ENCODE peak calls at places on chromosomes 2 and 18, in five cellular contexts. One of them, this sample, is unnamed. For H3K4me1, the result is how much of the 10 kb centered on the place peaks cover.

GRCh38 chr2:88218971-88219370 is 48.8 kb downstream of the THNSL2 start:
- DNase-seq in CD4-positive, CD25-positive, alpha-beta regulatory T cell: no peak
- DNase-seq in psoas muscle: no peak
- DNase-seq in CD8-positive, alpha-beta memory T cell: no peak
- DNase-seq in stomach: no peak
- DNase-seq in this sample: no peak

GRCh38 chr2:28342081-28342967 is 50.3 kb upstream of the FOSL2 start:
- DNase-seq in CD4-positive, CD25-positive, alpha-beta regulatory T cell: no peak
- DNase-seq in psoas muscle: peak
- DNase-seq in CD8-positive, alpha-beta memory T cell: no peak
- DNase-seq in stomach: peak
- DNase-seq in this sample: peak

GRCh38 chr2:234629596-234629995 is 132.7 kb upstream of the ARL4C start:
- DNase-seq in CD4-positive, CD25-positive, alpha-beta regulatory T cell: no peak
- DNase-seq in psoas muscle: no peak
- DNase-seq in CD8-positive, alpha-beta memory T cell: no peak
- DNase-seq in stomach: no peak
- DNase-seq in this sample: no peak

GRCh38 chr2:164954186-164954585 is 1.1 kb downstream of the SLC38A11 start:
- DNase-seq in CD4-positive, CD25-positive, alpha-beta regulatory T cell: no peak
- DNase-seq in psoas muscle: no peak
- DNase-seq in CD8-positive, alpha-beta memory T cell: no peak
- DNase-seq in stomach: no peak
- DNase-seq in this sample: no peak

GRCh38 chr18:12305930-12306629 is 2.0 kb upstream of the TUBB6 start:
- DNase-seq in CD4-positive, CD25-positive, alpha-beta regulatory T cell: no peak
- DNase-seq in psoas muscle: no peak
- DNase-seq in CD8-positive, alpha-beta memory T cell: no peak
- DNase-seq in stomach: no peak
- DNase-seq in this sample: no peak

GRCh38 chr2:231711677-231712461 is 3.5 kb downstream of the PTMA start:
- DNase-seq in CD4-positive, CD25-positive, alpha-beta regulatory T cell: peak
- DNase-seq in psoas muscle: peak
- DNase-seq in CD8-positive, alpha-beta memory T cell: peak
- DNase-seq in stomach: no peak
- DNase-seq in this sample: no peak

GRCh38 chr2:102238039-102238756 is 51.4 kb downstream of the IL1RL2 start:
- DNase-seq in CD4-positive, CD25-positive, alpha-beta regulatory T cell: no peak
- DNase-seq in psoas muscle: no peak
- DNase-seq in CD8-positive, alpha-beta memory T cell: no peak
- DNase-seq in stomach: no peak
- DNase-seq in this sample: no peak

GRCh38 chr2:129769402-129769991 is 210.0 kb upstream of the RAB6C start:
- DNase-seq in CD4-positive, CD25-positive, alpha-beta regulatory T cell: no peak
- DNase-seq in psoas muscle: no peak
- DNase-seq in CD8-positive, alpha-beta memory T cell: no peak
- DNase-seq in stomach: no peak
- DNase-seq in this sample: no peak

GRCh38 chr2:219851801-219852481 is 224.5 kb downstream of the SLC4A3 start:
- DNase-seq in CD4-positive, CD25-positive, alpha-beta regulatory T cell: no peak
- DNase-seq in psoas muscle: no peak
- DNase-seq in CD8-positive, alpha-beta memory T cell: no peak
- DNase-seq in stomach: no peak
- DNase-seq in this sample: no peak

GRCh38 chr2:238136820-238137537 is 1.5 kb upstream of the KLHL30 start:
- DNase-seq in CD4-positive, CD25-positive, alpha-beta regulatory T cell: no peak
- DNase-seq in psoas muscle: peak
- DNase-seq in CD8-positive, alpha-beta memory T cell: no peak
- DNase-seq in stomach: no peak
- DNase-seq in this sample: peak

GRCh38 chr2:17306706-17307105 is 211.5 kb downstream of the RAD51AP2 start:
- DNase-seq in CD4-positive, CD25-positive, alpha-beta regulatory T cell: no peak
- DNase-seq in psoas muscle: no peak
- DNase-seq in CD8-positive, alpha-beta memory T cell: no peak
- DNase-seq in stomach: no peak
- DNase-seq in this sample: no peak

GRCh38 chr2:43178602-43179542 is 47.5 kb downstream of the ZFP36L2 start:
- DNase-seq in CD4-positive, CD25-positive, alpha-beta regulatory T cell: no peak
- DNase-seq in psoas muscle: peak
- DNase-seq in CD8-positive, alpha-beta memory T cell: no peak
- DNase-seq in stomach: peak
- DNase-seq in this sample: peak

GRCh38 chr2:152507941-152508340 is 173.0 kb downstream of the FMNL2 start:
- DNase-seq in CD4-positive, CD25-positive, alpha-beta regulatory T cell: no peak
- DNase-seq in psoas muscle: no peak
- DNase-seq in CD8-positive, alpha-beta memory T cell: no peak
- DNase-seq in stomach: no peak
- DNase-seq in this sample: no peak

GRCh38 chr2:152508446-152508845 is 173.5 kb downstream of the FMNL2 start:
- DNase-seq in CD4-positive, CD25-positive, alpha-beta regulatory T cell: no peak
- DNase-seq in psoas muscle: no peak
- DNase-seq in CD8-positive, alpha-beta memory T cell: no peak
- DNase-seq in stomach: no peak
- DNase-seq in this sample: no peak

GRCh38 chr2:152506843-152507242 is 171.9 kb downstream of the FMNL2 start:
- DNase-seq in CD4-positive, CD25-positive, alpha-beta regulatory T cell: no peak
- DNase-seq in psoas muscle: no peak
- DNase-seq in CD8-positive, alpha-beta memory T cell: no peak
- DNase-seq in stomach: no peak
- DNase-seq in this sample: no peak

GRCh38 chr2:152504618-152505017 is 169.6 kb downstream of the FMNL2 start:
- DNase-seq in CD4-positive, CD25-positive, alpha-beta regulatory T cell: no peak
- DNase-seq in psoas muscle: no peak
- DNase-seq in CD8-positive, alpha-beta memory T cell: no peak
- DNase-seq in stomach: no peak
- DNase-seq in this sample: no peak

DNA sequence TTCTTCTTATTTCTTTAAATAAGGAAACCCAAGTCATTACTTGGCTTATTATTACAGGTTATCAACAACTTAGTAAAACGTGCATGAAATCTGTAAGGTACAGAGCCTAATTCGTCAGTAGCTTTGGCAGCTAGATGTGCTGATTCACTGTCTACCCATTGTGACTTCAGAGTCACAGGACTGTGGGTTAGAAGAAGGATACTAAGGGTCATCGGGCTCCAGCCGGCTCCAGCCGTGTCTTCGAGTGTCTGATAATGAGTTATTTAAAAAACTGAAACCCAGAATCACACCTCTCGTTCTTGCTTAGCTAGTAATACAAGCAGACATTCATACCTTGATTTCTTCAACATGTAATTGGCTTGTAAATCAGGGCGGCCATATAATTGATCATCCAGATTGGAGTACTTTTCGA is 170.5 kb downstream of the FMNL2 start:
- DNase-seq in CD4-positive, CD25-positive, alpha-beta regulatory T cell: no peak
- DNase-seq in psoas muscle: peak
- DNase-seq in CD8-positive, alpha-beta memory T cell: no peak
- DNase-seq in stomach: no peak
- DNase-seq in this sample: peak
- H3K4me3 ChIP-seq in CD4-positive, CD25-positive, alpha-beta regulatory T cell: no peak
- H3K4me3 ChIP-seq in psoas muscle: peak
- H3K4me3 ChIP-seq in CD8-positive, alpha-beta memory T cell: no peak
- H3K4me3 ChIP-seq in stomach: no peak
- H3K4me3 ChIP-seq in this sample: no peak

GRCh38 chr18:30743033-30743432 is 299.5 kb downstream of the DSC3 start:
- DNase-seq in CD4-positive, CD25-positive, alpha-beta regulatory T cell: no peak
- DNase-seq in psoas muscle: no peak
- DNase-seq in CD8-positive, alpha-beta memory T cell: no peak
- DNase-seq in stomach: no peak
- DNase-seq in this sample: no peak
- H3K4me1 ChIP-seq in CD4-positive, CD25-positive, alpha-beta regulatory T cell: under half
- H3K4me1 ChIP-seq in psoas muscle: under half
- H3K4me1 ChIP-seq in CD8-positive, alpha-beta memory T cell: under half
- H3K4me1 ChIP-seq in stomach: under half
- H3K4me1 ChIP-seq in this sample: under half

GRCh38 chr2:201909348-201909747 is 103.0 kb downstream of the CDK15 start:
- DNase-seq in CD4-positive, CD25-positive, alpha-beta regulatory T cell: no peak
- DNase-seq in psoas muscle: no peak
- DNase-seq in CD8-positive, alpha-beta memory T cell: no peak
- DNase-seq in stomach: no peak
- DNase-seq in this sample: no peak
- H3K4me3 ChIP-seq in CD4-positive, CD25-positive, alpha-beta regulatory T cell: no peak
- H3K4me3 ChIP-seq in psoas muscle: no peak
- H3K4me3 ChIP-seq in CD8-positive, alpha-beta memory T cell: no peak
- H3K4me3 ChIP-seq in stomach: no peak
- H3K4me3 ChIP-seq in this sample: no peak

DNA sequence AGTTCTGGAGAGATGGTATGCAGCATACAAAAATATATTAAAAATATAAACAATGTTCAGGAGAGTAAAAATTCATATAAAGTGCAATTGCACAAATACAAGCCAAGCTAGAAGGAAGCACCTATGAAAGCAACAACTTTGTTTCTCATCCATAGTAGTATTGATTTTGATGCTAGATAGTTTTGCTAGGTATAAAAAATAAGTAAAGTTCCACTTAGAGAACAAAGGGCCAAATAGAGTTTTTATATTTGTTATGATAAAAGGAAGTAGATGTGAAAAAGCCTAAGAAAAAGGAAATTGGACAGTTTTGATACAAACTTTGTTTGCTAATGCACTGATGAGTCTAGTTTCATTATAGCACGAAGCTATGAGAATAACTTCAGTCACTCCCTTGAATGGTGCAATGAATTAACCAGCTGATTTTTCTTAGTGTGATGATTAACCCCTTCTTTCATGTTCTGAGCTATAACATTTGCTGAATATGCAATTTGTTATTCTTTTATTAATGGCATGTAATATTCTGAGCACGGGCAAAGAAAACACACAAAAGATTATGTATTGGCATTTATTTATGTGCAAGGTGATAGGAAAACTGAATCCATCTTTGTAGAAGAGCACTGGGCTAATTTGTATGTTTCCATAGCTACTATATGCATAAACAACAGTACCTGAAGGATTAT is 24.7 kb downstream of the SLC5A7 start:
- DNase-seq in CD4-positive, CD25-positive, alpha-beta regulatory T cell: no peak
- DNase-seq in psoas muscle: no peak
- DNase-seq in CD8-positive, alpha-beta memory T cell: no peak
- DNase-seq in stomach: no peak
- DNase-seq in this sample: no peak
- H3K4me1 ChIP-seq in CD4-positive, CD25-positive, alpha-beta regulatory T cell: under half
- H3K4me1 ChIP-seq in psoas muscle: under half
- H3K4me1 ChIP-seq in CD8-positive, alpha-beta memory T cell: under half
- H3K4me1 ChIP-seq in stomach: under half
- H3K4me1 ChIP-seq in this sample: under half

GRCh38 chr2:467543-467891 is 179.6 kb upstream of the ALKAL2 start:
- DNase-seq in CD4-positive, CD25-positive, alpha-beta regulatory T cell: no peak
- DNase-seq in psoas muscle: no peak
- DNase-seq in CD8-positive, alpha-beta memory T cell: no peak
- DNase-seq in stomach: no peak
- DNase-seq in this sample: no peak

GRCh38 chr2:467101-467500 is 179.2 kb upstream of the ALKAL2 start:
- DNase-seq in CD4-positive, CD25-positive, alpha-beta regulatory T cell: no peak
- DNase-seq in psoas muscle: no peak
- DNase-seq in CD8-positive, alpha-beta memory T cell: no peak
- DNase-seq in stomach: no peak
- DNase-seq in this sample: no peak

GRCh38 chr2:469521-469920 is 181.6 kb upstream of the ALKAL2 start:
- DNase-seq in CD4-positive, CD25-positive, alpha-beta regulatory T cell: no peak
- DNase-seq in psoas muscle: no peak
- DNase-seq in CD8-positive, alpha-beta memory T cell: no peak
- DNase-seq in stomach: no peak
- DNase-seq in this sample: no peak

GRCh38 chr2:467892-468630 is 180.2 kb upstream of the ALKAL2 start:
- DNase-seq in CD4-positive, CD25-positive, alpha-beta regulatory T cell: no peak
- DNase-seq in psoas muscle: no peak
- DNase-seq in CD8-positive, alpha-beta memory T cell: no peak
- DNase-seq in stomach: no peak
- DNase-seq in this sample: no peak

DNA sequence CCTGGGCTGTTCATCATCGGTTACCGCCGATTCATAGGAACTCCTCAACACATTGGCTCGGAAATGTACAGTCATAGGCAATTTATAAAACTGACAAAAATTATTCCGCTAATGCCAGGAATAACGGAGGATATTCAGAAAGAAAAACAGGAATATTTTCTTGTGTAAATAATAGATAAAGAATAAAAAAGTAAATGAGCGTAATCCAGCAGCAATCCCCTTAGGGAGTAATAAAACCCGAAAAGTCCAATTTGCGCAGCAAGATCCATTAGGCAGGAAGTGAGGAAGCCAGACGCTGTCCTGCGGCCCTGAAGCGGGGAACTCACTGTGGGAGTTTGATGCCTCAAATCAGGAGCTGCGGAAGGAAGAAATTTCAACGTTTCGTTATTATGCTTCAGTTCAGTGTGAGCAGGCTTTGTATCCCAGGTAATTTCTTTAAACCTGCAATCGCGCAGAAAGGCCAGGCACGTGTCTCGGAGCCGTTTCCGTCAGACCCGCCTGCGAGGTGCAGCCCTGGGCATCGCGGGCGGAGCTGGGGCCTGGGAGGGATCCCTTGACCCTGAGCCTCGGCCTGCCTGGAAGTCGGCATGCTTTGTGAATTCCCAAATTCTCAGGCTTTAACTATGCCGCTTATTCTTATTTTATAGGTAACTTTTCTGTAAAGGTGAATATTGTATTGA is 180.9 kb upstream of the ALKAL2 start:
- DNase-seq in CD4-positive, CD25-positive, alpha-beta regulatory T cell: no peak
- DNase-seq in psoas muscle: no peak
- DNase-seq in CD8-positive, alpha-beta memory T cell: no peak
- DNase-seq in stomach: no peak
- DNase-seq in this sample: no peak
- H3K4me3 ChIP-seq in CD4-positive, CD25-positive, alpha-beta regulatory T cell: no peak
- H3K4me3 ChIP-seq in psoas muscle: no peak
- H3K4me3 ChIP-seq in CD8-positive, alpha-beta memory T cell: no peak
- H3K4me3 ChIP-seq in stomach: no peak
- H3K4me3 ChIP-seq in this sample: no peak

GRCh38 chr2:168241208-168241607 is 6.2 kb downstream of the STK39 start:
- DNase-seq in CD4-positive, CD25-positive, alpha-beta regulatory T cell: no peak
- DNase-seq in psoas muscle: no peak
- DNase-seq in CD8-positive, alpha-beta memory T cell: no peak
- DNase-seq in stomach: no peak
- DNase-seq in this sample: no peak
- H3K4me1 ChIP-seq in CD4-positive, CD25-positive, alpha-beta regulatory T cell: half or more
- H3K4me1 ChIP-seq in psoas muscle: under half
- H3K4me1 ChIP-seq in CD8-positive, alpha-beta memory T cell: half or more
- H3K4me1 ChIP-seq in stomach: half or more
- H3K4me1 ChIP-seq in this sample: under half

GRCh38 chr2:19944205-19944845 is 42.5 kb upstream of the TTC32 start:
- DNase-seq in CD4-positive, CD25-positive, alpha-beta regulatory T cell: no peak
- DNase-seq in psoas muscle: no peak
- DNase-seq in CD8-positive, alpha-beta memory T cell: no peak
- DNase-seq in stomach: no peak
- DNase-seq in this sample: no peak
- H3K4me3 ChIP-seq in CD4-positive, CD25-positive, alpha-beta regulatory T cell: no peak
- H3K4me3 ChIP-seq in psoas muscle: no peak
- H3K4me3 ChIP-seq in CD8-positive, alpha-beta memory T cell: no peak
- H3K4me3 ChIP-seq in stomach: no peak
- H3K4me3 ChIP-seq in this sample: no peak

GRCh38 chr2:64657416-64657815 is 3.7 kb upstream of the SERTAD2 start:
- DNase-seq in CD4-positive, CD25-positive, alpha-beta regulatory T cell: no peak
- DNase-seq in psoas muscle: no peak
- DNase-seq in CD8-positive, alpha-beta memory T cell: no peak
- DNase-seq in stomach: no peak
- DNase-seq in this sample: no peak

GRCh38 chr2:64656379-64656778 is 2.7 kb upstream of the SERTAD2 start:
- DNase-seq in CD4-positive, CD25-positive, alpha-beta regulatory T cell: no peak
- DNase-seq in psoas muscle: no peak
- DNase-seq in CD8-positive, alpha-beta memory T cell: no peak
- DNase-seq in stomach: no peak
- DNase-seq in this sample: no peak

GRCh38 chr2:64658269-64658668 is 4.6 kb upstream of the SERTAD2 start:
- DNase-seq in CD4-positive, CD25-positive, alpha-beta regulatory T cell: no peak
- DNase-seq in psoas muscle: no peak
- DNase-seq in CD8-positive, alpha-beta memory T cell: no peak
- DNase-seq in stomach: no peak
- DNase-seq in this sample: no peak

GRCh38 chr2:64661770-64662169 is 8.1 kb upstream of the SERTAD2 start:
- DNase-seq in CD4-positive, CD25-positive, alpha-beta regulatory T cell: no peak
- DNase-seq in psoas muscle: no peak
- DNase-seq in CD8-positive, alpha-beta memory T cell: no peak
- DNase-seq in stomach: no peak
- DNase-seq in this sample: no peak

GRCh38 chr2:64659252-64659651 is 5.5 kb upstream of the SERTAD2 start:
- DNase-seq in CD4-positive, CD25-positive, alpha-beta regulatory T cell: no peak
- DNase-seq in psoas muscle: no peak
- DNase-seq in CD8-positive, alpha-beta memory T cell: no peak
- DNase-seq in stomach: no peak
- DNase-seq in this sample: no peak
- H3K4me1 ChIP-seq in CD4-positive, CD25-positive, alpha-beta regulatory T cell: under half
- H3K4me1 ChIP-seq in psoas muscle: under half
- H3K4me1 ChIP-seq in CD8-positive, alpha-beta memory T cell: under half
- H3K4me1 ChIP-seq in stomach: under half
- H3K4me1 ChIP-seq in this sample: under half